ENCODE peak calls at places on chromosomes 6 and 20, in eight cellular contexts. F is lower lobe of right lung, X is ovary, Z is progenitor cell of endocrine pancreas, P is epithelial cell of esophagus, D is dorsolateral prefrontal cortex, I is neural crest cell, E is endothelial cell of umbilical vein. K is an unnamed sample.

GRCh38 chr6:133512410-133513016 is 271.4 kb downstream of the EYA4 start:
- DNase-seq in F (peak), X (peak), Z (peak), P (peak), D (peak), I (peak), E (peak), K (no peak)

GRCh38 chr6:157099912-157100593 is 223.3 kb downstream of the TMEM242 start:
- DNase-seq in F (no peak), X (no peak), Z (no peak), P (no peak), D (no peak), I (no peak), E (peak), K (no peak)

GRCh38 chr6:44022296-44022661 is 105.0 kb downstream of the MRPL14 start:
- DNase-seq in F (no peak), X (no peak), Z (no peak), P (peak), D (peak), I (no peak), E (peak), K (no peak)

GRCh38 chr6:150370112-150370511 is 1.3 kb downstream of the IYD start:
- DNase-seq in F (no peak), X (no peak), Z (no peak), P (no peak), D (no peak), I (no peak), E (no peak), K (no peak)

GRCh38 chr20:25532015-25532751 is 53.1 kb downstream of the NINL start:
- DNase-seq in F (no peak), X (no peak), Z (no peak), P (peak), D (no peak), I (peak), E (peak), K (no peak)

GRCh38 chr6:4281341-4282293 is 146.2 kb upstream of the ECI2 start:
- DNase-seq in F (peak), X (peak), Z (peak), P (peak), D (peak), I (peak), E (peak), K (no peak)

GRCh38 chr6:21538186-21538798 is 55.3 kb upstream of the SOX4 start:
- DNase-seq in F (no peak), X (no peak), Z (no peak), P (peak), D (no peak), I (no peak), E (no peak), K (no peak)

GRCh38 chr20:8800089-8800488 is 268.8 kb upstream of the PLCB4 start:
- DNase-seq in F (no peak), X (no peak), Z (no peak), P (no peak), D (no peak), I (no peak), E (no peak), K (no peak)

GRCh38 chr6:135774006-135774405 is 77.5 kb upstream of the PDE7B start:
- DNase-seq in F (no peak), X (no peak), Z (no peak), P (no peak), D (no peak), I (no peak), E (no peak), K (no peak)

GRCh38 chr6:108735991-108736345 is 112.3 kb upstream of the ARMC2 start:
- DNase-seq in F (no peak), X (no peak), Z (no peak), P (no peak), D (no peak), I (no peak), E (no peak), K (no peak)

GRCh38 chr6:160767019-160767646 is 65.1 kb downstream of the PLG start:
- DNase-seq in F (peak), X (peak), Z (peak), P (peak), D (peak), I (peak), E (peak), K (peak)

GRCh38 chr6:26286168-26286854 is 78.7 kb upstream of the BTN3A2 start:
- DNase-seq in F (peak), X (peak), Z (peak), P (peak), D (peak), I (peak), E (peak), K (no peak)

GRCh38 chr20:54172856-54173652 is 732 bp downstream of the CYP24A1 start:
- DNase-seq in F (no peak), X (no peak), Z (no peak), P (peak), D (no peak), I (peak), E (no peak), K (no peak)

GRCh38 chr20:53048387-53048786 is 76.2 kb downstream of the TSHZ2 start:
- DNase-seq in F (no peak), X (no peak), Z (no peak), P (no peak), D (no peak), I (no peak), E (no peak), K (no peak)

GRCh38 chr6:146981981-146982380 is 222.2 kb upstream of the STXBP5 start:
- DNase-seq in F (no peak), X (no peak), Z (no peak), P (no peak), D (no peak), I (no peak), E (no peak), K (no peak)

GRCh38 chr20:62542862-62543261 is 67.1 kb upstream of the GATA5 start:
- DNase-seq in F (no peak), X (no peak), Z (no peak), P (no peak), D (no peak), I (no peak), E (no peak), K (no peak)

GRCh38 chr20:62539646-62540045 is 63.9 kb upstream of the GATA5 start:
- DNase-seq in F (no peak), X (no peak), Z (no peak), P (no peak), D (no peak), I (no peak), E (no peak), K (no peak)

GRCh38 chr20:62539208-62539607 is 63.4 kb upstream of the GATA5 start:
- DNase-seq in F (no peak), X (no peak), Z (no peak), P (no peak), D (no peak), I (no peak), E (no peak), K (no peak)

GRCh38 chr20:62537649-62538292 is 62.0 kb upstream of the GATA5 start:
- DNase-seq in F (no peak), X (no peak), Z (no peak), P (no peak), D (no peak), I (no peak), E (no peak), K (no peak)

DNA sequence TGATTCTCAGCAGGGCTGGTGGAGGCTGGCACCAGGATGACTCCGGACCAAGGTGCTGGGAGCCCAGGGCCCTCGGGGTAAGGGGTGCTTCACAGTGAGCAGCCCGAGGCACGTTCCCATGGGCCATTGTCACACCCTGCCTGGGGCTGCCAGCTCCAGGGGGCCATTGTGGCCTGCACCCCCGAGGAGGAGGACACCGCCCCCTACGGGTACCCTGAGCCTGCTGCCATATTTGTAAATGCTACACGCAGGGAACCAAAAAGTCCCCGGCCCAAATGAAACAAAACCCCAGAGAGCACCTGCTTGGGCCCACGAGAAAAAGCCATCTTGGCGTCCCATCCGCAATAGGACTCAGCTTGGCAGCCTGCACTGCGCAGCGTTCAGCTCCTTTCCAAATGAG is 64.7 kb upstream of the GATA5 start:
- DNase-seq in F (no peak), X (no peak), Z (no peak), P (no peak), D (no peak), I (no peak), E (no peak), K (no peak)
- TF ChIP-seq CTCF in F (no peak), X (no peak), Z (no peak), P (no peak), D (no peak), I (no peak), E (no peak), K (no peak)

DNA sequence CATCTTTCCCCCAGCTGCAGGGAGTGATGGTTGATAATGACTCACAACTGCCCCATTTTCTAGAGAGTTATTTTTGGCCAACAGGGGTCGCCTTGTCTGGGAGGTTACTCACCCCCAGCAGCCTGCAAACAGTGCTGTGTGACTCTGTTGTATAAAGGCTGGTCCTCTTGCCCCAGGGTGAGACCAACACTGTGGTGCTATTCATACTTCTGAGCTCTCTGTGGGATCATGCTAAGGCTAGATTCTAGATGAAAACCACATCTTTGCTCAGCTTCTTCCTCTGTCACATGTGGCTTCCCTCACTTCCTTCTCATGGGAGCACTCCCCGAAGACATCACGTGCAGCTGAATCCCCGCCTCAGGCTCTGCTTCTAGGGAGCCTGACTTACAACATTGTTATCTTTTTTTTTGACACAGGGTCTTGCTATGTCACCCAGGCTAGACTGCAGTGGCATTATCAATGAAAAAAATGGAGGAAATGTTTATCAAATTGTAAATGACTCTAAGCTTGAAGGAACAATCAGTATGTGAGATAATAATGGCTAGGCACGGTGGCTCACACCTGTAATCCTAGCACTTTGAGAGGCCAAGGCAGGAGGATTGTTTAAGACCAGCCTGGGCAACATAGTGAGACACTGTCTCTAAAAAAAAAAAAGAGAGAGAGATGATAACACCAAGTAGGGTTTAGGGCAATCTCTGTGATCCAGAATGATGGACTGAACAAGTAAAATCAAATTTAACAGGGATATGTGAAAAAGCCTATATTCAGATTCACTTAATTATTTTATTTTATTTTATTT is 55.7 kb upstream of the SLC23A2 start:
- DNase-seq in F (peak), X (no peak), Z (no peak), P (peak), D (peak), I (peak), E (peak), K (no peak)
- TF ChIP-seq CTCF in F (peak), X (no peak), Z (peak), P (peak), D (no peak), I (peak), E (peak), K (no peak)

GRCh38 chr20:6384956-6385355 is 262.1 kb upstream of the FERMT1 start:
- DNase-seq in F (no peak), X (no peak), Z (no peak), P (no peak), D (no peak), I (no peak), E (no peak), K (no peak)

GRCh38 chr20:6384368-6384767 is 261.5 kb upstream of the FERMT1 start:
- DNase-seq in F (no peak), X (no peak), Z (no peak), P (no peak), D (no peak), I (no peak), E (no peak), K (no peak)

GRCh38 chr20:6381887-6382286 is 259.1 kb upstream of the FERMT1 start:
- DNase-seq in F (no peak), X (no peak), Z (no peak), P (peak), D (no peak), I (no peak), E (peak), K (no peak)
- TF ChIP-seq CTCF in F (peak), X (no peak), Z (peak), P (peak), D (no peak), I (peak), E (no peak), K (no peak)

DNA sequence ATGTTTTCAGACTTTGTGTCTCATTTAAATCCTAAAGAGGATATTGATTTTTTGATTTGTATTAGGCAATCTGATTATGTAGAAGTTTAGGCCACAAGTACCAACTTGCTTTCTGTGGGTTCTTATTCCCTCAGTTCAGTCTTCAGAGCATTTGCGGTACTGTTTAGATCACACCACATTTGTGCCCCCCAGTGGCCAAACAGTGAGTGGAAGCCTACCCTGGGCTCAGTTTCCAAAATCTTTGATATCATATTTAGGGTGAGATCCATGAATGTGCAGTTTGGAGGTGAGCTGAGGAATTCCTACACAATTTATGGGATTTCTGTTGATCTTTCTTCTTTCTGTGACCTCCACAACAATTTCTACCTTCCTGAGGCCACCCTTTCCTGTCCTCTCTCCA is 92.3 kb upstream of the FUT9 start:
- DNase-seq in F (no peak), X (no peak), Z (no peak), P (peak), D (no peak), I (no peak), E (no peak), K (no peak)
- TF ChIP-seq CTCF in F (peak), X (no peak), Z (peak), P (peak), D (no peak), I (peak), E (no peak), K (peak)

DNA sequence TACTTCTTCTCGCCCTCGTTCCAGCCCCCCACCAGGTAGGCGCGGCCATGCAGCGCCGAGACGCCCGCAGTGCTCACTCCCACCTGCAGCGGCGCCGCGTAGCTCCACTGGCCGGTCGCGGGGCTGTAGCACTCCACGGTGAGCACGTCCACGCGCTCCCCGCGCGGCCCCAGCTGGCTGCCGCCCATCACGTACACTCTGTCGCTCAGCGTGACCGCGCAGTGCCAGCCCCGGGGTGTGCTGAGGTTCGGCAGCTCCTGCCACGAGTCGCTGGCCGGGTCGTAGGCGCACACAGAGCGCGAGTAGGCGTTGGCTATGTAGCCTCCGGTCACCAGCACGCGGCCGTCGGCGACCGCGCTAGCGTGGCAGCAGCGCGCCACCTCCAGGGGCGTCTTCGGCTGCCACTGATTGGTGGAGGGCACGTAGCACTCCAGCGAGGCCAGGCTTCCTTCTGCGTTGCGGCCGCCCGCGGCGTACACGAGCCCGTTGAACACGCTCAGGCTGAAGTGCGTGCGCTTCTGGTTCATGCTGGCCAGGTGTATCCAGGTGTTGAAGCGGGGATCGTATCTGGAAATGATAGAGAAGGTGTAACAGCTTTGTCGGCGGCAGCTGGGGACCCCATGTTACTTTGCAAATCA is 13.7 kb downstream of the KLHL31 start:
- DNase-seq in F (peak), X (peak), Z (peak), P (peak), D (peak), I (peak), E (peak), K (no peak)
- TF ChIP-seq CTCF in F (peak), X (peak), Z (peak), P (peak), D (peak), I (peak), E (no peak), K (peak)

K was measured in D721Med.